ENCODE peak calls at places on chromosomes 12 and 14, in four cellular contexts. P is neural progenitor cell, W is HCT116, L is pancreas. X is an unnamed sample. For H3K36me3, the result is how much of the 10 kb centered on the place peaks cover.

GRCh38 chr14:100616854-100617714 is 29.9 kb upstream of the BEGAIN start:
- DNase-seq in L (peak), P (no peak), W (no peak), X (no peak)

GRCh38 chr12:112939761-112940357 is 1.6 kb downstream of the OAS3 start:
- DNase-seq in P (no peak), W (no peak), L (no peak), X (peak)

GRCh38 chr12:53501615-53502181 is 615 bp downstream of the TARBP2 start:
- DNase-seq in P (no peak), W (no peak), L (peak), X (no peak)

GRCh38 chr12:57476162-57476992 is 3.3 kb downstream of the ARHGAP9 start:
- DNase-seq in P (no peak), L (no peak), W (no peak), X (no peak)

GRCh38 chr12:93361159-93361919 is 16.4 kb upstream of the NUDT4 start:
- DNase-seq in W (no peak), L (no peak), P (no peak), X (no peak)

GRCh38 chr14:33754264-33754663 is 196.6 kb downstream of the EGLN3 start:
- DNase-seq in W (no peak), L (no peak), P (no peak), X (no peak)

GRCh38 chr12:53289891-53290290 is 5.5 kb upstream of the PFDN5 start:
- DNase-seq in L (no peak), P (no peak), W (no peak), X (no peak)

GRCh38 chr14:80768646-80769045 is 172.9 kb downstream of the CEP128 start:
- DNase-seq in P (no peak), W (no peak), L (no peak), X (no peak)

GRCh38 chr12:62655524-62656160 is 189.0 kb downstream of the MON2 start:
- DNase-seq in L (no peak), P (peak), W (no peak), X (no peak)

GRCh38 chr14:93033983-93034670 is 81.6 kb downstream of the ITPK1 start:
- DNase-seq in P (peak), L (no peak), W (no peak), X (peak)

GRCh38 chr14:53655080-53655785 is 301.4 kb downstream of the BMP4 start:
- DNase-seq in W (no peak), L (no peak), P (no peak), X (peak)

GRCh38 chr14:27386391-27386790 is 788.6 kb upstream of the NOVA1 start:
- DNase-seq in P (no peak), L (no peak), W (no peak), X (no peak)

GRCh38 chr12:49922349-49923034 is 18.8 kb upstream of the FAIM2 start:
- DNase-seq in P (no peak), W (no peak), L (no peak), X (no peak)

GRCh38 chr12:32273712-32274111 is 125.6 kb upstream of the FGD4 start:
- DNase-seq in L (no peak), P (peak), W (no peak), X (peak)

GRCh38 chr12:32839828-32840227 is 56.7 kb downstream of the PKP2 start:
- DNase-seq in W (no peak), L (no peak), P (no peak), X (no peak)

GRCh38 chr14:32654106-32654505 is 284.6 kb upstream of the NPAS3 start:
- DNase-seq in L (no peak), P (no peak), W (no peak), X (no peak)

GRCh38 chr14:79016828-79017505 is 846.8 kb downstream of the NRXN3 start:
- DNase-seq in W (no peak), L (no peak), P (no peak), X (no peak)

GRCh38 chr12:106139422-106140141 is 828 bp upstream of the NUAK1 start:
- DNase-seq in W (peak), L (peak), P (peak), X (no peak)
- H3K4me3 ChIP-seq in W (peak), L (peak), P (peak), X (no peak)

DNA sequence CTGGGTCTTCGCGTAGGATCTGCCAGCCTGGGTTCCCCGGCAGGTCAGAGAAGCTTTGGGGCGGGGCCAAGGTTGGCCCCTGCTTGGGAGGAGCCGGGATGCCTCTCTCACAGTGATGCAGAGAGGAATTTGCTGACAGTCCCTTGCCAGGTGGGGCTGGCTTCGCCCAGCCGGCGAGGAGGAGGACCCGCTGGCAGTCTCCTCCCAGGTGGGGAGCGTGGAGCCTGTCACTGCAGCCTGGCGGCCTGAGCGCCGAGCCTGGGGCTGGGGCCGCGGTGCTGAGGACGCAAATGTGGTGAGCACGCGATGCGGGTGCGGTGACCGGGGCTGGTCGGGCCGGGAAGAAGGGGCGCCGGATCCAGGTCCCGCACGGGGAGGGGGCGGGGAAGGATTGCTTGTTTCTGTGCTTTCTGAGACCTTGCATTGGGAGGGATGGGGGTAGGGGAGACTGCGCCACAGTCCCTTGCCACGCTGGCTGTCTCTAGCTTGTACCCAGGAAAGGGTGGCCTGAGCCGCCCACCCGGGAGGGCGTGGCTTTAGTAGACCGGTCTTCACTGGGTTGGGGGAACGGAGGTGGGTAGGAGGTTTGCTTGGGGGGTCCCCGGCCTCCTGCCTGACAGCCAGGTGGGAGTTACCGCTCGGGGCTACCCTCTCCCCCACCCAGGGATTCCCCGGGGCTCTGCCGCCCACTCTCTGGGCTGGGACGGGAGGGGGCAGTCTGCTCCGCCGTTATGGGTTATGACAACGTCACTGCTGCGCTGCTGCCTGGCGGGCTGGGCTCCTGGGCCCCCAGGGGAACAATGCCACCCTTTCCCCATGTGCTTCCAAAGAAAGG is at the start of gene TMEM63C:
- DNase-seq in W (peak), L (peak), P (peak), X (peak)
- TF ChIP-seq CTCF in W (peak), L (no peak), P (no peak), X (peak)

DNA sequence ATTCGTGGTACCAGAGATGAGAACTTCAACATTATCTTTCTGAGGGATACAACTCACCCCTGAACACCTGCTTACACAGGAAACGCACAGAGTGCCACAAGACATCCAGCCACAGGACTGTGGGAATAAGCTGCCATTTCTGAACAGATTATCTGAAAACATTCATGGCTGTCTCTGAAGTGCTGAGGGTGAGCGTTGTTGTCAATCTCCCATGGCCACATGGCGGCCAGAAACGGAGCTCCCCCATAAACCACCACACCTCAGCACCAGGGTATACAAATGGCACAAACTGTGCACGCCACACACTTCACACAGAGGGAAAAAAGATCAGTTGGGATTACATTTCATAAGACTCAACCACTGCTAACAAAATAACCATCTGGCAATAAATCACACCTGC is 23.7 kb downstream of the FOXN3 start:
- DNase-seq in P (no peak), W (no peak), L (no peak), X (no peak)
- H3K36me3 ChIP-seq in P (under half), W (under half), L (under half), X (under half)

GRCh38 chr12:3557791-3558190 is 66.8 kb downstream of the PRMT8 start:
- DNase-seq in L (no peak), W (no peak), P (no peak), X (no peak)
- H3K4me3 ChIP-seq in L (no peak), W (no peak), P (no peak), X (no peak)